ENCODE peak calls at places on chromosomes 13 and 19, in eight cellular contexts. One of them, this sample, is unnamed.
A peak's percentile ranks its signal among the peaks of the same experiment; 100 is the strongest.

GRCh38 chr13:73938375-73939070 is 195.7 kb downstream of the KLF12 start:
- DNase-seq in HCT116: peak; percentile 18
- DNase-seq in mesendoderm: peak; percentile 67
- DNase-seq in lower lobe of right lung: no peak
- DNase-seq in fibroblast of lung: peak; percentile 95
- DNase-seq in breast epithelium: no peak
- DNase-seq in trophoblast cell: peak; percentile 11
- DNase-seq in left lung: no peak
- DNase-seq in this sample: no peak

GRCh38 chr19:12703056-12703455 is 6.6 kb upstream of the FBXW9 start:
- DNase-seq in HCT116: peak; percentile 57
- DNase-seq in mesendoderm: peak; percentile 97
- DNase-seq in lower lobe of right lung: no peak
- DNase-seq in fibroblast of lung: peak; percentile 34
- DNase-seq in breast epithelium: no peak
- DNase-seq in trophoblast cell: no peak
- DNase-seq in left lung: no peak
- DNase-seq in this sample: no peak

GRCh38 chr13:77919351-77920294 is 992 bp upstream of the EDNRB start:
- DNase-seq in HCT116: no peak
- DNase-seq in mesendoderm: peak; percentile 75
- DNase-seq in lower lobe of right lung: peak; percentile 54
- DNase-seq in fibroblast of lung: peak; percentile 35
- DNase-seq in breast epithelium: no peak
- DNase-seq in trophoblast cell: no peak
- DNase-seq in left lung: peak; percentile 56
- DNase-seq in this sample: no peak

GRCh38 chr19:18387395-18387794 is 1.4 kb downstream of the GDF15 start:
- DNase-seq in HCT116: no peak
- DNase-seq in mesendoderm: no peak
- DNase-seq in lower lobe of right lung: no peak
- DNase-seq in fibroblast of lung: no peak
- DNase-seq in breast epithelium: no peak
- DNase-seq in trophoblast cell: no peak
- DNase-seq in left lung: no peak
- DNase-seq in this sample: no peak

GRCh38 chr13:71979616-71980015 is 112.6 kb upstream of the DACH1 start:
- DNase-seq in HCT116: peak; percentile 6
- DNase-seq in mesendoderm: peak; percentile 67
- DNase-seq in lower lobe of right lung: no peak
- DNase-seq in fibroblast of lung: peak; percentile 1
- DNase-seq in breast epithelium: no peak
- DNase-seq in trophoblast cell: no peak
- DNase-seq in left lung: no peak
- DNase-seq in this sample: no peak

GRCh38 chr13:25742220-25742619 is 309.6 kb downstream of the SHISA2 start:
- DNase-seq in HCT116: no peak
- DNase-seq in mesendoderm: no peak
- DNase-seq in lower lobe of right lung: no peak
- DNase-seq in fibroblast of lung: no peak
- DNase-seq in breast epithelium: no peak
- DNase-seq in trophoblast cell: no peak
- DNase-seq in left lung: no peak
- DNase-seq in this sample: no peak

GRCh38 chr13:44373601-44374347 is at the start of gene SERP2:
- DNase-seq in HCT116: no peak
- DNase-seq in mesendoderm: peak; percentile 76
- DNase-seq in lower lobe of right lung: no peak
- DNase-seq in fibroblast of lung: peak; percentile 34
- DNase-seq in breast epithelium: no peak
- DNase-seq in trophoblast cell: no peak
- DNase-seq in left lung: no peak
- DNase-seq in this sample: no peak

GRCh38 chr13:71712988-71713653 is 153.9 kb downstream of the DACH1 start:
- DNase-seq in HCT116: no peak
- DNase-seq in mesendoderm: peak; percentile 75
- DNase-seq in lower lobe of right lung: no peak
- DNase-seq in fibroblast of lung: peak; percentile 1
- DNase-seq in breast epithelium: no peak
- DNase-seq in trophoblast cell: peak; percentile 7
- DNase-seq in left lung: no peak
- DNase-seq in this sample: no peak

GRCh38 chr13:24997367-24997967 is 98.5 kb upstream of the PABPC3 start:
- DNase-seq in HCT116: no peak
- DNase-seq in mesendoderm: no peak
- DNase-seq in lower lobe of right lung: no peak
- DNase-seq in fibroblast of lung: peak; percentile 14
- DNase-seq in breast epithelium: no peak
- DNase-seq in trophoblast cell: peak; percentile 21
- DNase-seq in left lung: no peak
- DNase-seq in this sample: no peak

GRCh38 chr13:33355470-33355869 is 69.9 kb upstream of the STARD13 start:
- DNase-seq in HCT116: no peak
- DNase-seq in mesendoderm: no peak
- DNase-seq in lower lobe of right lung: no peak
- DNase-seq in fibroblast of lung: no peak
- DNase-seq in breast epithelium: no peak
- DNase-seq in trophoblast cell: no peak
- DNase-seq in left lung: no peak
- DNase-seq in this sample: no peak

GRCh38 chr13:31703780-31704179 is 35.5 kb upstream of the RXFP2 start:
- DNase-seq in HCT116: no peak
- DNase-seq in mesendoderm: no peak
- DNase-seq in lower lobe of right lung: no peak
- DNase-seq in fibroblast of lung: no peak
- DNase-seq in breast epithelium: no peak
- DNase-seq in trophoblast cell: no peak
- DNase-seq in left lung: no peak
- DNase-seq in this sample: no peak

GRCh38 chr19:10271543-10272086 is 695 bp downstream of the ICAM1 start:
- DNase-seq in HCT116: no peak
- DNase-seq in mesendoderm: no peak
- DNase-seq in lower lobe of right lung: no peak
- DNase-seq in fibroblast of lung: no peak
- DNase-seq in breast epithelium: no peak
- DNase-seq in trophoblast cell: peak; percentile 31
- DNase-seq in left lung: no peak
- DNase-seq in this sample: peak; percentile 55

GRCh38 chr13:37418490-37418889 is 180.1 kb downstream of the POSTN start:
- DNase-seq in HCT116: no peak
- DNase-seq in mesendoderm: no peak
- DNase-seq in lower lobe of right lung: no peak
- DNase-seq in fibroblast of lung: no peak
- DNase-seq in breast epithelium: no peak
- DNase-seq in trophoblast cell: no peak
- DNase-seq in left lung: no peak
- DNase-seq in this sample: no peak

GRCh38 chr19:49120325-49120683 is 960 bp downstream of the PPFIA3 start:
- DNase-seq in HCT116: no peak
- DNase-seq in mesendoderm: no peak
- DNase-seq in lower lobe of right lung: no peak
- DNase-seq in fibroblast of lung: no peak
- DNase-seq in breast epithelium: no peak
- DNase-seq in trophoblast cell: no peak
- DNase-seq in left lung: no peak
- DNase-seq in this sample: no peak

GRCh38 chr19:49119411-49120324 is at the start of gene PPFIA3:
- DNase-seq in HCT116: no peak
- DNase-seq in mesendoderm: peak; percentile 57
- DNase-seq in lower lobe of right lung: peak; percentile 75
- DNase-seq in fibroblast of lung: peak; percentile 60
- DNase-seq in breast epithelium: no peak
- DNase-seq in trophoblast cell: peak; percentile 61
- DNase-seq in left lung: peak; percentile 63
- DNase-seq in this sample: no peak

GRCh38 chr19:49117677-49118564 is 1.0 kb downstream of the C19orf73 start:
- DNase-seq in HCT116: no peak
- DNase-seq in mesendoderm: no peak
- DNase-seq in lower lobe of right lung: no peak
- DNase-seq in fibroblast of lung: no peak
- DNase-seq in breast epithelium: no peak
- DNase-seq in trophoblast cell: no peak
- DNase-seq in left lung: no peak
- DNase-seq in this sample: no peak

GRCh38 chr19:49118565-49119410 is at the start of gene C19orf73:
- DNase-seq in HCT116: peak; percentile 84
- DNase-seq in mesendoderm: peak; percentile 95
- DNase-seq in lower lobe of right lung: peak; percentile 95
- DNase-seq in fibroblast of lung: peak; percentile 89
- DNase-seq in breast epithelium: peak; percentile 93
- DNase-seq in trophoblast cell: peak; percentile 87
- DNase-seq in left lung: peak; percentile 96
- DNase-seq in this sample: peak; percentile 91

GRCh38 chr19:49120868-49121267 is 1.5 kb downstream of the PPFIA3 start:
- DNase-seq in HCT116: no peak
- DNase-seq in mesendoderm: no peak
- DNase-seq in lower lobe of right lung: no peak
- DNase-seq in fibroblast of lung: no peak
- DNase-seq in breast epithelium: no peak
- DNase-seq in trophoblast cell: no peak
- DNase-seq in left lung: no peak
- DNase-seq in this sample: no peak
- H3K4me3 ChIP-seq in HCT116: no peak overlapping the region
- H3K4me3 ChIP-seq in mesendoderm: no peak overlapping the region
- H3K4me3 ChIP-seq in lower lobe of right lung: no peak overlapping the region
- H3K4me3 ChIP-seq in fibroblast of lung: no peak overlapping the region
- H3K4me3 ChIP-seq in breast epithelium: no peak overlapping the region
- H3K4me3 ChIP-seq in trophoblast cell: no peak overlapping the region
- H3K4me3 ChIP-seq in left lung: no peak overlapping the region
- H3K4me3 ChIP-seq in this sample: no peak overlapping the region

GRCh38 chr13:75705395-75705794 is 69.3 kb downstream of the LMO7 start:
- DNase-seq in HCT116: peak; percentile 95
- DNase-seq in mesendoderm: no peak
- DNase-seq in lower lobe of right lung: no peak
- DNase-seq in fibroblast of lung: peak; percentile 93
- DNase-seq in breast epithelium: no peak
- DNase-seq in trophoblast cell: peak; percentile 44
- DNase-seq in left lung: no peak
- DNase-seq in this sample: no peak
- H3K4me1 ChIP-seq in HCT116: peaks cover 27% of the 10 kb centered on the region
- H3K4me1 ChIP-seq in mesendoderm: peaks cover 3% of the 10 kb centered on the region
- H3K4me1 ChIP-seq in lower lobe of right lung: peaks cover 11% of the 10 kb centered on the region
- H3K4me1 ChIP-seq in fibroblast of lung: peaks cover 19% of the 10 kb centered on the region
- H3K4me1 ChIP-seq in breast epithelium: no peaks in the 10 kb centered on the region
- H3K4me1 ChIP-seq in trophoblast cell: peaks cover 5% of the 10 kb centered on the region
- H3K4me1 ChIP-seq in left lung: peaks cover 10% of the 10 kb centered on the region
- H3K4me1 ChIP-seq in this sample: no peaks in the 10 kb centered on the region

GRCh38 chr19:5929646-5930045 is 15.6 kb downstream of the CAPS start:
- DNase-seq in HCT116: no peak
- DNase-seq in mesendoderm: no peak
- DNase-seq in lower lobe of right lung: no peak
- DNase-seq in fibroblast of lung: no peak
- DNase-seq in breast epithelium: no peak
- DNase-seq in trophoblast cell: no peak
- DNase-seq in left lung: no peak
- DNase-seq in this sample: no peak

GRCh38 chr19:5932146-5932545 is 18.1 kb downstream of the CAPS start:
- DNase-seq in HCT116: no peak
- DNase-seq in mesendoderm: no peak
- DNase-seq in lower lobe of right lung: no peak
- DNase-seq in fibroblast of lung: no peak
- DNase-seq in breast epithelium: no peak
- DNase-seq in trophoblast cell: no peak
- DNase-seq in left lung: no peak
- DNase-seq in this sample: no peak

GRCh38 chr19:5929179-5929578 is 15.1 kb downstream of the CAPS start:
- DNase-seq in HCT116: no peak
- DNase-seq in mesendoderm: no peak
- DNase-seq in lower lobe of right lung: no peak
- DNase-seq in fibroblast of lung: no peak
- DNase-seq in breast epithelium: no peak
- DNase-seq in trophoblast cell: no peak
- DNase-seq in left lung: no peak
- DNase-seq in this sample: no peak

GRCh38 chr19:5932593-5933262 is 18.7 kb downstream of the CAPS start:
- DNase-seq in HCT116: no peak
- DNase-seq in mesendoderm: no peak
- DNase-seq in lower lobe of right lung: no peak
- DNase-seq in fibroblast of lung: no peak
- DNase-seq in breast epithelium: no peak
- DNase-seq in trophoblast cell: no peak
- DNase-seq in left lung: no peak
- DNase-seq in this sample: no peak

GRCh38 chr19:5931251-5931650 is 17.2 kb downstream of the CAPS start:
- DNase-seq in HCT116: no peak
- DNase-seq in mesendoderm: no peak
- DNase-seq in lower lobe of right lung: no peak
- DNase-seq in fibroblast of lung: no peak
- DNase-seq in breast epithelium: no peak
- DNase-seq in trophoblast cell: no peak
- DNase-seq in left lung: no peak
- DNase-seq in this sample: no peak
- H3K4me3 ChIP-seq in HCT116: no peak overlapping the region
- H3K4me3 ChIP-seq in mesendoderm: no peak overlapping the region
- H3K4me3 ChIP-seq in lower lobe of right lung: no peak overlapping the region
- H3K4me3 ChIP-seq in fibroblast of lung: no peak overlapping the region
- H3K4me3 ChIP-seq in breast epithelium: no peak overlapping the region
- H3K4me3 ChIP-seq in trophoblast cell: no peak overlapping the region
- H3K4me3 ChIP-seq in left lung: no peak overlapping the region
- H3K4me3 ChIP-seq in this sample: no peak overlapping the region

GRCh38 chr19:3058821-3059314 is 3.4 kb downstream of the TLE5 start:
- DNase-seq in HCT116: no peak
- DNase-seq in mesendoderm: no peak
- DNase-seq in lower lobe of right lung: no peak
- DNase-seq in fibroblast of lung: no peak
- DNase-seq in breast epithelium: no peak
- DNase-seq in trophoblast cell: no peak
- DNase-seq in left lung: no peak
- DNase-seq in this sample: no peak
- H3K4me1 ChIP-seq in HCT116: peaks cover 33% of the 10 kb centered on the region
- H3K4me1 ChIP-seq in mesendoderm: peaks cover 2% of the 10 kb centered on the region
- H3K4me1 ChIP-seq in lower lobe of right lung: peaks cover 69% of the 10 kb centered on the region
- H3K4me1 ChIP-seq in fibroblast of lung: peaks cover 8% of the 10 kb centered on the region
- H3K4me1 ChIP-seq in breast epithelium: peaks cover 11% of the 10 kb centered on the region
- H3K4me1 ChIP-seq in trophoblast cell: peaks cover 22% of the 10 kb centered on the region
- H3K4me1 ChIP-seq in left lung: peaks cover 74% of the 10 kb centered on the region
- H3K4me1 ChIP-seq in this sample: peaks cover 42% of the 10 kb centered on the region

DNA sequence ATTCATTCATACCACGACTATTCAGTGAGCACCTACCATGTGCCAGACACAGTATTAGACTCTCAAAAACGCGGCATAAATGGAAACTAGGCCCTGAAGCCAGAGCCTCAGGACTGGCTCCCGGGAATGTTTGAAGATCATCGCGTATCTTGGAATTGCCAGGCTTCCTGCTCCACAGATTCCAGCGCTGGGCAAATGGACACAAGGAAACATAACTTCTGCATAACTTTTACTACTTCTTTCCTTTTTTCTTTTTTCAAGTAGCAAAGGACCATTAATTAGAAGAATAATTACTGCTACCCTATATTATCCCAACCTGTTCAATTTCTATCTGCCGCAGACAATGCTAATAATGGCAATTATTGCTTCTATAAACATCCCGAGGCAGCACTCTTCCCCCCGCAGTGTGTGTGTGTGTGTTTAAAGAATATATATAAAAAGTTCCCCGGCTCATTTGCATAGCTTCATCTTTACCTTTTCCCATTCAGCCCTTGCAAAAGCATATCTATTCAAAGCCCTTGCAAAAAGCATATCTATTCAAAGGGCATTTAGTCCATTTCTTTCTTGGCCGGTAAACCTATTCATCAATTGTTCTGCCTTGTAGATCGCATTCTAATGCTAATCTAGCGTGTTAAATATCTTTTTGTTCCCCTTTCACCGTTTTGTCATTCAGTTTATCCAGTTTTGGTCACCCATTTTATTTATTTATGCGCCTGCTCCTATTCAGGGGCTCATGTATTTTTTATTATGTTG is 6.1 kb downstream of the SOX21 start:
- DNase-seq in HCT116: no peak
- DNase-seq in mesendoderm: no peak
- DNase-seq in lower lobe of right lung: no peak
- DNase-seq in fibroblast of lung: no peak
- DNase-seq in breast epithelium: no peak
- DNase-seq in trophoblast cell: no peak
- DNase-seq in left lung: no peak
- DNase-seq in this sample: no peak
- H3K4me3 ChIP-seq in HCT116: no peak overlapping the region
- H3K4me3 ChIP-seq in mesendoderm: no peak overlapping the region
- H3K4me3 ChIP-seq in lower lobe of right lung: no peak overlapping the region
- H3K4me3 ChIP-seq in fibroblast of lung: no peak overlapping the region
- H3K4me3 ChIP-seq in breast epithelium: no peak overlapping the region
- H3K4me3 ChIP-seq in trophoblast cell: no peak overlapping the region
- H3K4me3 ChIP-seq in left lung: no peak overlapping the region
- H3K4me3 ChIP-seq in this sample: no peak overlapping the region

This sample was measured in effector memory CD4-positive, alpha-beta T cell.